ENCODE peak calls at places on chromosomes 4 and X, in five cellular contexts. U, E, Q, G and L are unnamed samples.

GRCh38 chr4:187218705-187219245 is 495.1 kb upstream of the FAT1 start:
- DNase-seq in U (no peak), E (no peak), Q (no peak), G (no peak), L (no peak)

GRCh38 chr4:7381221-7381889 is 53.4 kb downstream of the PSAPL1 start:
- DNase-seq in U (no peak), E (no peak), Q (no peak), G (peak; percentile 9), L (no peak)

GRCh38 chr4:159360549-159360948 is 257.7 kb downstream of the RAPGEF2 start:
- DNase-seq in U (no peak), E (no peak), Q (peak; percentile 87), G (no peak), L (no peak)

GRCh38 chr4:179695175-179695574 is 2252.9 kb upstream of the AGA start:
- DNase-seq in U (no peak), E (no peak), Q (no peak), G (no peak), L (no peak)

GRCh38 chr4:3313556-3314228 is 20.9 kb downstream of the RGS12 start:
- DNase-seq in U (no peak), E (no peak), Q (no peak), G (no peak), L (no peak)

GRCh38 chr4:19583827-19584569 is 667.7 kb upstream of the SLIT2 start:
- DNase-seq in U (no peak), E (no peak), Q (no peak), G (no peak), L (no peak)

GRCh38 chrX:29813174-29813573 is 402.2 kb upstream of the MAGEB2 start:
- DNase-seq in U (no peak), E (no peak), Q (no peak), G (no peak), L (no peak)

GRCh38 chr4:138158746-138159297 is 83.3 kb downstream of the SLC7A11 start:
- DNase-seq in U (no peak), E (no peak), Q (peak; percentile 46), G (no peak), L (no peak)

GRCh38 chr4:154928640-154929257 is 147.7 kb downstream of the RBM46 start:
- DNase-seq in U (peak; percentile 65), E (peak; percentile 52), Q (peak; percentile 29), G (no peak), L (no peak)

GRCh38 chr4:81052119-81053068 is 21.9 kb downstream of the BMP3 start:
- DNase-seq in U (peak; percentile 87), E (peak; percentile 85), Q (no peak), G (peak; percentile 54), L (peak; percentile 70)

GRCh38 chr4:10690185-10690907 is 5.8 kb upstream of the CLNK start:
- DNase-seq in U (no peak), E (no peak), Q (no peak), G (no peak), L (no peak)

GRCh38 chrX:91434351-91435168 is at the start of gene PABPC5:
- DNase-seq in U (peak; percentile 76), E (peak; percentile 92), Q (peak; percentile 35), G (peak; percentile 86), L (peak; percentile 85)

GRCh38 chrX:16665089-16665488 is 15.1 kb downstream of the S100G start:
- DNase-seq in U (no peak), E (no peak), Q (no peak), G (no peak), L (no peak)

GRCh38 chrX:131202766-131203165 is 86.3 kb downstream of the IGSF1 start:
- DNase-seq in U (no peak), E (no peak), Q (no peak), G (no peak), L (no peak)

GRCh38 chr4:126338572-126338971 is 1023.8 kb downstream of the FAT4 start:
- DNase-seq in U (no peak), E (no peak), Q (no peak), G (no peak), L (no peak)

GRCh38 chr4:83025563-83025962 is 9.4 kb upstream of the COPS4 start:
- DNase-seq in U (no peak), E (no peak), Q (no peak), G (no peak), L (no peak)

GRCh38 chrX:125203737-125204578 is 115.7 kb upstream of the TEX13C start:
- DNase-seq in U (peak; percentile 59), E (peak; percentile 56), Q (no peak), G (no peak), L (peak; percentile 52)

GRCh38 chr4:162700358-162700757 is 466.3 kb downstream of the NAF1 start:
- DNase-seq in U (no peak), E (no peak), Q (no peak), G (no peak), L (no peak)

GRCh38 chr4:62057060-62057459 is 856.9 kb downstream of the ADGRL3 start:
- DNase-seq in U (no peak), E (no peak), Q (no peak), G (no peak), L (no peak)

GRCh38 chrX:4263005-4263404 is 549.6 kb upstream of the PRKX start:
- DNase-seq in U (peak; percentile 49), E (peak; percentile 13), Q (no peak), G (no peak), L (no peak)

GRCh38 chrX:42128020-42128419 is 204.7 kb upstream of the CASK start:
- DNase-seq in U (no peak), E (no peak), Q (no peak), G (no peak), L (no peak)

GRCh38 chrX:42536286-42536685 is 241.7 kb downstream of the PPP1R2C start:
- DNase-seq in U (no peak), E (no peak), Q (no peak), G (no peak), L (no peak)

GRCh38 chrX:317424-318067 is 1.1 kb downstream of the GTPBP6 start:
- DNase-seq in U (no peak), E (no peak), Q (no peak), G (no peak), L (no peak)

GRCh38 chrX:52424658-52425057 is 55.8 kb downstream of the XAGE2 start:
- DNase-seq in U (no peak), E (no peak), Q (no peak), G (no peak), L (no peak)

GRCh38 chr4:188986271-188986689 is 847.0 kb downstream of the TRIML1 start:
- DNase-seq in U (no peak), E (no peak), Q (peak; percentile 44), G (no peak), L (no peak)

GRCh38 chrX:83186632-83187031 is 321.5 kb upstream of the POU3F4 start:
- DNase-seq in U (no peak), E (no peak), Q (no peak), G (no peak), L (no peak)

GRCh38 chr4:165201806-165202205 is 5.6 kb upstream of the KLHL2 start:
- DNase-seq in U (no peak), E (no peak), Q (peak; percentile 65), G (no peak), L (no peak)

DNA sequence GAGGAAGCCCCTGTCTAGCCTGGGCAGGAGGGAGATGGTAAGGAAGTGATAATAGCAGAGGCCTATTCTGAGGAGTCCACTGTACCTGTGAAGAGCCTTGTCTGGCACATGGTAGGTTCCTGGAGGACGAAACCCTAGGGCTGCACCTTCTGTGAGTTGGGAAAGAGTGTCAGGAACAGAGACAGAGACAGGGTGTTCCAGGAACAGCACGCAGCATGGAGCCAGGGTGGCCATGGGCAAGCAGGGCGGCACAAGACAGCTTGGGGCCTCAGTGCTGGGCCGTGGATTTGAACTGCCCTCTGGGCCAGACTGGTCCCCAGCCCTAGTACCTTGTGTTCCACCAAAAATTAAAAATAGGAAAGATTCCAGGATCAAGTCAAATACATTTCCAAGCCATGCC is 272.5 kb downstream of the EVC2 start:
- DNase-seq in U (no peak), E (no peak), Q (no peak), G (no peak), L (no peak)
- TF ChIP-seq CTCF in U (no peak), E (no peak), Q (no peak), G (no peak), L (no peak)

DNA sequence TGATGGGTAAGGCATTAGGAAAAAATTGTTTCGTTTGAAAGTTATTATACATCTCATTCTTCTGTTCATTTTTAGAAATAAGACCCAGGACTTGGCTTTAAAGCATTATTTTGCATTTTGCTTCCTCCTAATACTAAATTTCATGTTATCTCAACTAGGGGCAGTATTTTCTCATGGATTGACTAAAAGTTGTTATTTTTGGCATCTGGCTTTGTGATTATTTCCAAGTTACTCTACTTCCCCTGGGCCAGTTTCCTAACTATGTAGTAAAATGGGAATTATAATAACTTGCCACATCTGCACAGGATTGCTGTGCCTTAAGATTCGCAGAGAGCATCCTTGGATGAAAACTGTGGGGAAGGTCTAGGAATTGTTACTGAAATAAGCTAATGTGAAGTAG is 3.0 kb downstream of the RBPJ start:
- DNase-seq in U (no peak), E (no peak), Q (peak; percentile 41), G (no peak), L (no peak)
- TF ChIP-seq CTCF in U (peak; percentile 25), E (peak; percentile 25), Q (peak; percentile 14), G (no peak), L (peak; percentile 17)

DNA sequence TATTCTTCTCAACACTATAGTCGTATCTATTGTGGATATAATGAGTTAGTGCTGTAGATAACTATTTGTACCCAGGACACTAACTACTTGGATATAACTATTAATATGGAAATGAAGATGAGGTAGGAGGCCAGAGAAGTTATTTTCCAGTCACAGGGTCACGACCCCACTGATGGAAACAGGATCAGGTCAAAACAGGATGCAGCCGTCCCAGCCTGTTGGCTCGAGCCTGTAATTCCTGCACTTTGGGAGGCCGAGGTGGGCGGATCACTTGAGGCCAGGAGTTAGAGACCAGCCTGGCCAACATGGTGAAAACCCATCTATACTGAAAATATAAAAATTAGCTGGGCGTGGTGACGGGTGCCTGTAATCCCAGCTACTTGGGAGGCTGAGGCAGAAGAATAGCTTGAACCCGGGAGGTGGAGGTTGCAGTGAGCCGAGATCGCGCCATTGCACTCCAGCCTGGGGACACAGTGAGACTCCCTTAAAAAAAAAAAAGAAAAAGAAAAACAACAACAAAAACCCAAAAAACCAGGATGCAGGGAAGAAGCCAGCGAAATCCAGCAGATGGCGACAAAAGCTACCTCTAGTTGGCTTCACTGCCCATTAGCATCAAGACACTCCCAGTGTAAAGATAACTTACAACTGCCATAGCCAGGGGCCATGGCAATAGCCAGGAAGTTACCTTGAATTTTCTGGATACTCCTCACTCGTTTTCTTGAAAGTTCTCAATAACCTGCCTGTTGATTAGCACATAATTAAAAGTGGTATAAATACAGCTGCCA is 37.9 kb upstream of the NKAP start:
- DNase-seq in U (peak; percentile 73), E (peak; percentile 47), Q (no peak), G (no peak), L (peak; percentile 26)
- TF ChIP-seq CTCF in U (peak; percentile 69), E (peak; percentile 51), Q (peak; percentile 58), G (no peak), L (peak; percentile 65)

DNA sequence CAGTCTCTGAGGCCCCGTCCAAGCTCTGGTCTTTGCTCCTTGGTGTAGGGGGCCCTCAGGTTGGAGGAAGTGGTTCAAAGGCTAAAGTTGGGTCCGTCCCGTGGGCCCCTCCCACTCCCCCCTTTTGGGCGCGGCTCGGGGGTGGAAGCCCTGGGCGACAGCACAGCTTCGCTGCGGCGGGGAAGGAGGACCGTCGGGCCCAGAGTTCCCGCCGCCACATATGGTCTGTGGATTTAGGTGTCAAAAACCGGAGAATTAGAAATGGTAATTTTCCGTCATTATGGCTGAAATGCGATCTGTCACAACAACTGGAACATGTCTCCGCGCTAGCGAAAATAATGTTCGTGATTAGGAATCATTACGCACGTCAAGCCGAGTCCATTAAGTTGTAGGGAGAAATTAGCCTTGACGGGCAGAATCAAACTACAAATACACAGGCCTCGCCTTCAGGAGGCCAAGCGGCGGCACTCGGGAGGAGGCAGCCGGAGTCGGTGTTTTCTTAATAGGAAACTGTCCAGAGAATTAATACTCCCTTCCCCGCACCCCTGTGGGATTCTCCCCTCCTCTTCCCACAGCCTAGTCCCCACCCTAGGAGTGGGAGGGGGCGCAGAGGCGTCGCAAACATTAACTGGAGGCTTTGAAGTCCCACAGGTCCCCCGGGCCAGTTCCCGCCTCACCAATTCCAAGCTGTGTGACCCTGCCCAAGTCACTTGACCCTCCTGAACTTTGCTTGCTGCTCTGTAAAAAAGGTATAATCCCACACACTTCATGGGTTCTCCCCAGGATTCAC is 15.0 kb downstream of the NKX3-2 start:
- DNase-seq in U (no peak), E (no peak), Q (no peak), G (no peak), L (no peak)
- TF ChIP-seq CTCF in U (no peak), E (no peak), Q (no peak), G (no peak), L (no peak)